ENCODE peak calls at places on chromosomes 1 and 21, in seven cellular contexts. R is IMR-90, L is mammary epithelial cell, A is GM23248, V is fibroblast of lung, W is GM12878, D is OCI-LY7. B is an unnamed sample. For H4K20me1, the result is how much of the 10 kb centered on the place peaks cover.

GRCh38 chr21:43312011-43312410 is 114.9 kb downstream of the SIK1 start:
- DNase-seq in R (no peak), L (no peak), A (no peak), V (no peak), W (no peak), D (peak), B (no peak)

GRCh38 chr21:31460985-31461384 is 116.9 kb upstream of the TIAM1 start:
- DNase-seq in R (no peak), L (no peak), A (no peak), V (no peak), W (no peak), D (no peak), B (no peak)

GRCh38 chr1:110370827-110371226 is 20.0 kb downstream of the SLC16A4 start:
- DNase-seq in R (peak), L (peak), A (peak), V (peak), W (no peak), D (no peak), B (no peak)

GRCh38 chr1:240705584-240705983 is 93.6 kb upstream of the GREM2 start:
- DNase-seq in R (peak), L (no peak), A (peak), V (peak), W (no peak), D (no peak), B (no peak)

GRCh38 chr1:104878203-104878911 is 1128.7 kb downstream of the AMY1C start:
- DNase-seq in R (no peak), L (no peak), A (no peak), V (no peak), W (no peak), D (peak), B (no peak)

GRCh38 chr1:151529211-151529702 is 10.9 kb upstream of the TUFT1 start:
- DNase-seq in R (no peak), L (no peak), A (no peak), V (no peak), W (no peak), D (no peak), B (no peak)

GRCh38 chr1:115545791-115546733 is 95.7 kb upstream of the VANGL1 start:
- DNase-seq in R (peak), L (peak), A (peak), V (peak), W (no peak), D (no peak), B (peak)

GRCh38 chr1:219686171-219686570 is 73.3 kb upstream of the ZC3H11B start:
- DNase-seq in R (no peak), L (no peak), A (no peak), V (no peak), W (no peak), D (no peak), B (no peak)

GRCh38 chr1:234507626-234508387 is 28.8 kb upstream of the TARBP1 start:
- DNase-seq in R (no peak), L (no peak), A (no peak), V (no peak), W (no peak), D (no peak), B (no peak)

GRCh38 chr1:18149113-18149641 is 41.6 kb downstream of the IGSF21 start:
- DNase-seq in R (no peak), L (no peak), A (peak), V (no peak), W (no peak), D (no peak), B (no peak)

GRCh38 chr1:47507921-47508894 is 70.4 kb downstream of the FOXD2 start:
- DNase-seq in R (no peak), L (no peak), A (peak), V (no peak), W (no peak), D (no peak), B (peak)

GRCh38 chr1:32816676-32817158 is 441 bp downstream of the YARS1 start:
- DNase-seq in R (peak), L (peak), A (peak), V (peak), W (no peak), D (no peak), B (peak)

GRCh38 chr1:96253281-96254035 is 468.1 kb upstream of the PTBP2 start:
- DNase-seq in R (peak), L (no peak), A (peak), V (peak), W (no peak), D (no peak), B (no peak)

GRCh38 chr1:44038876-44039657 is 7.8 kb upstream of the SLC6A9 start:
- DNase-seq in R (peak), L (peak), A (peak), V (no peak), W (no peak), D (no peak), B (no peak)

GRCh38 chr1:35577071-35577998 is 4.2 kb downstream of the TFAP2E start:
- DNase-seq in R (no peak), L (no peak), A (peak), V (no peak), W (peak), D (peak), B (no peak)

GRCh38 chr21:25607151-25607811 is at the start of gene MRPL39:
- DNase-seq in R (peak), L (peak), A (peak), V (peak), W (peak), D (peak), B (peak)

DNA sequence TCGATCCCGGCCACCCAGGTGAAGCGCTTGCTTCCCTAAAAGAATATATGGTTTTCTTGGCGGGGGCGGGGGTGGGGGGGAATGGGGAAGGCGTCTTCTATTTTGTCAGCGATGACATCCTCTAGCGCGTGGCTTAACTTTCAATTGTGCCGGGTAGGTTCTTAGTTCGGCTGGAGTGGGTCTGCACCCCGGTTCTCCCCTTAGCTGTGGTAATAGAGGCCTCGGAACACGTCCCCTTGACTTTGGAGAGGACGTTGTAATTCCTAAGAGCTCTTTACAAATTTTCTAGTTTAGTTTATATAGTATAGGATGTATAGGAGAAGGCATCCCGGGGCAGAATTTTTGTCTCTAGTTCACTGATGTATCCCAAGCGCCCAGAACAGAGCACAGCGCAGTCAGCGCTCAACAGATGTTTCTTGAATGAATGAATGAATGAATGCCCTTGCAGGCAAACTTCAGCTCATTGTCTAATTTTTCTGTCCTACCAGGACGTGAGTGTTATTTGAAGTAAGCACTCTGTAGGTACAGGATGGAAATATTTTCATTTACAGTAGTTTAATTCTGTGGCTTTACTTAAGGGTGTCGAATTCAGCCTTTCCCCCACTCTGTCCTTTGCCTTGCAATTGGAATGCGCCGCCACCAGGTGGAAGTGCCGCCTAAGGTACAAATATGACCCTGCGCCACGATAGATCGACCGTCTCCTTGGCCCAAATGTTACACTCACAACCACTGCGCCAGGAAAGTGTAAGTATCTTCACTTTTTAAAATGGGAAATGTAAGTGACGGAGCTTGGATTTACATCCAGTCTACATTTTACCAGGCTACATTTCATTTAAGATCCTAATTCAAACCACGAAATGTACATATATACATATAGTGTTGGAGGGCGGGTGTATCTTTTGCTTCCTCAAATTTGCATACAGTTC is 794 bp upstream of the MRPL39 start:
- DNase-seq in R (peak), L (peak), A (peak), V (peak), W (peak), D (peak), B (peak)
- H2AFZ ChIP-seq in R (peak), L (peak), A (peak), V (peak), W (peak), D (peak), B (peak)

DNA sequence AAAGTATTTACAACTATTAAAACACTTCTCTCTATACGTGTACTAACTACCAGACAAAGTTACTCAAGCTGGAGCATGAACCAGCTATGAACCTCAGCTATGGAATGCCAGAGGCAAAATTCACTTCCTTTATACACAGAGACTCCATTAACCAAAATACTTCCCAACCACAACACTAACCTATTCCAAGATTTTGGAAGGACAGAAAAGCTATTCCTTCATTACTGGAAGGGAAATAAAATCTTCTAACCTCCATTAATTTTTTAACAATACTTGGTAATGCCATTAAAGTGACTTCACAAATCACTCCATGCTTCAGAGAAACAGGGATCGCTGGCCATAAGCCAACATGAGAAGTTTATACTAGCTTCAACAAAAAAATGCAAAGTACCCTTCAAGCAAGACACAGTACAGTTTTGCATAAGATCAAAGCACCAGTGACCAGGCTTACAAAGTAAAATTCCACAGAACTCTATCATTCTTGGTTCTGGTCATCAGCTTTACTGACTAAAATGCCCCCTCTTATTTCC is 58.0 kb downstream of the PUM1 start:
- DNase-seq in R (peak), L (peak), A (peak), V (peak), W (no peak), D (no peak), B (peak)
- H4K20me1 ChIP-seq in R (half or more), L (under half), A (under half), V (under half), W (under half), D (under half), B (half or more)

DNA sequence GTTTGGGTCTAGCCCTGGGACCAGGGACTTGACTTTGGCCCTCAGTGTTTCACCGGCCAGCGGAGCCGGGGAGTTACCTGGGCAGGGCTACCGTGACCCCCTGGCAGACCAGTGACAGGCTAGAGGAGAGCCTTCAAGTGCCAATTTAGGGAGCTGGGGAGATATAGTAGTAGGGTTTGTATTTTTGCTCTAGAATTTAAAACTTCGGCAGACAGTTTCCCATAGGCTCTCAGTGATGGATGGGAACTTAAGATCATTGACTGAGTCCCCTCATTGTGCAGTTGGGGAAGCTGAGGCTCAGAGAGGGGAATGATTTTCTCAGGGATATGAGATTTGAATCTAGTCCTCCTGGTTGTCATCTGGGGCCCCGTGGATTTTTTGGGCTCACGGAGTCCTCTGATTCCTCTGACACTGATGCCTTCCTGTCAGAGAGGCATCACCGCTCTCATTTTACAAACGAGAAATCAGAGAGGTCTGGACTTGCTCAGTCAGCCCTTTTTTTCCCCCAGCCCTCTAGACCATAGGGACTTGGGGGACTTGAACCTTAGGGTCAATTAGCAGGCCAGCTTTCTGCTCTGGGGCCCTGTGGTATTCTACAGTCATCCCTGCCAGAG is 58.3 kb upstream of the ACOT11 start:
- DNase-seq in R (no peak), L (no peak), A (no peak), V (no peak), W (no peak), D (no peak), B (peak)
- H2AFZ ChIP-seq in R (peak), L (peak), A (peak), V (no peak), W (no peak), D (peak), B (no peak)

GRCh38 chr1:198187973-198188588 is 31.3 kb downstream of the NEK7 start:
- DNase-seq in R (no peak), L (no peak), A (no peak), V (no peak), W (no peak), D (no peak), B (no peak)
- H4K20me1 ChIP-seq in R (under half), L (under half), A (half or more), V (under half), W (under half), D (under half), B (under half)

DNA sequence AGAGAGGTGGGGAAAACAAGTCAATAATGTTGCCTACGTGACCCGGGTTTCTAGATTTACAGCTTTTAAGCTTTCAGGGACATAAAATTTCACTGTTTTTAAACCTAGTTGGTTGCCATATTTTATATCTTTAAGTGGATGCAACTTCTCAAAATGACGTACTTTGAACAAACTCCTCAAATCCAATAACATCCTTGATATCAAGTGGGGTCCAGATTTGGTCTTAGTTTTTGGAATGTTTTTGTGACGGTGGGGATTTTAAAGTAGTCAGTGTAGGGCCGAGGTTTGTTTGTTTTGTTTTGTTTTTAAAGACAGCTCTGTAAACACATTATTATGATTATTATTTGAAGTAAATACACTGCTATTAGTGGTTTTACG is 452 bp downstream of the CDKN2C start:
- DNase-seq in R (no peak), L (no peak), A (peak), V (no peak), W (no peak), D (no peak), B (no peak)
- H2AFZ ChIP-seq in R (peak), L (peak), A (peak), V (peak), W (peak), D (no peak), B (peak)

GRCh38 chr1:50424940-50425375 is 1.7 kb upstream of the DMRTA2 start:
- DNase-seq in R (no peak), L (no peak), A (no peak), V (no peak), W (no peak), D (no peak), B (no peak)

GRCh38 chr1:50424045-50424939 is 1.0 kb upstream of the DMRTA2 start:
- DNase-seq in R (no peak), L (no peak), A (no peak), V (peak), W (no peak), D (no peak), B (no peak)

GRCh38 chr1:50422675-50422945 is 633 bp downstream of the DMRTA2 start:
- DNase-seq in R (no peak), L (no peak), A (no peak), V (no peak), W (no peak), D (no peak), B (no peak)

GRCh38 chr1:50422946-50423669 is at the start of gene DMRTA2:
- DNase-seq in R (no peak), L (peak), A (no peak), V (no peak), W (no peak), D (no peak), B (no peak)

DNA sequence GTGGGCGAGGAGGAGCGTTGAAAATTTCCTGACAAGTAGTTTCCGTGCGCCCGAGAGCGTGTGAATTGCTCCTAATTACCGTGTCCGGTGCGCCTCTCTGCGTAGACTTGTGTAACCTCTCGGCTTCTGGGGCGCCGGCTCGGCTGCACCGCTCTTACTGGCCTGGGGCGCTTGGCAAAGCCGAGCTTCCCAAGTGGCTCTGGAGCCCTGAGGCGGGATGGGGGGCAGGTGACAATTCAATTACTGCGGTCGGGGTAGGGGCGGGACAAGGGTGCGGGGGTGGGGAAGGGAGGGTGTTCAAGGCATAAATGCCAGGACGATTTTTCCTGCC is 392 bp upstream of the DMRTA2 start:
- DNase-seq in R (no peak), L (peak), A (peak), V (no peak), W (no peak), D (no peak), B (no peak)
- H4K20me1 ChIP-seq in R (under half), L (under half), A (under half), V (under half), W (under half), D (under half), B (under half)

GRCh38 chr1:182586380-182586779 is 2.7 kb downstream of the RNASEL start:
- DNase-seq in R (no peak), L (no peak), A (no peak), V (no peak), W (no peak), D (no peak), B (no peak)

GRCh38 chr1:182587087-182587486 is 2.0 kb downstream of the RNASEL start:
- DNase-seq in R (no peak), L (no peak), A (no peak), V (no peak), W (no peak), D (no peak), B (no peak)

GRCh38 chr1:182589520-182589919 is 464 bp upstream of the RNASEL start:
- DNase-seq in R (no peak), L (no peak), A (no peak), V (no peak), W (no peak), D (no peak), B (no peak)

GRCh38 chr1:182588460-182589396 is at the start of gene RNASEL:
- DNase-seq in R (peak), L (peak), A (peak), V (peak), W (no peak), D (peak), B (peak)

GRCh38 chr1:182587666-182588438 is 1.2 kb downstream of the RNASEL start:
- DNase-seq in R (no peak), L (no peak), A (no peak), V (no peak), W (no peak), D (no peak), B (no peak)
- H2AFZ ChIP-seq in R (no peak), L (peak), A (peak), V (peak), W (peak), D (peak), B (peak)

GRCh38 chr1:57963545-57963944 is 539.7 kb upstream of the DAB1 start:
- DNase-seq in R (no peak), L (no peak), A (no peak), V (no peak), W (no peak), D (no peak), B (no peak)
- H4K20me1 ChIP-seq in R (under half), L (under half), A (under half), V (under half), W (under half), D (under half), B (under half)

GRCh38 chr1:20685739-20686138 is 24.6 kb upstream of the DDOST start:
- DNase-seq in R (no peak), L (no peak), A (no peak), V (no peak), W (no peak), D (no peak), B (no peak)

GRCh38 chr1:20684651-20685050 is 23.5 kb upstream of the DDOST start:
- DNase-seq in R (no peak), L (no peak), A (no peak), V (no peak), W (no peak), D (no peak), B (no peak)

GRCh38 chr1:20684050-20684620 is 23.0 kb upstream of the DDOST start:
- DNase-seq in R (no peak), L (no peak), A (no peak), V (no peak), W (no peak), D (no peak), B (no peak)

GRCh38 chr1:20683614-20684013 is 22.4 kb upstream of the DDOST start:
- DNase-seq in R (no peak), L (no peak), A (no peak), V (no peak), W (no peak), D (no peak), B (no peak)

GRCh38 chr1:20685099-20685662 is 24.0 kb upstream of the DDOST start:
- DNase-seq in R (no peak), L (no peak), A (no peak), V (no peak), W (no peak), D (no peak), B (no peak)
- H2AFZ ChIP-seq in R (no peak), L (no peak), A (no peak), V (peak), W (no peak), D (no peak), B (no peak)